ENCODE peak calls at places on chromosome 7, in eight cellular contexts. T, S, L, F, Y, D, V and P are unnamed samples.

GRCh38 chr7:74606101-74606908 is 51.2 kb upstream of the GTF2I start:
- DNase-seq in S (no peak), L (no peak), V (no peak), Y (no peak), D (peak), T (no peak), F (no peak), P (peak)

GRCh38 chr7:87318741-87319140 is 26.7 kb upstream of the CROT start:
- DNase-seq in F (no peak), L (no peak), Y (no peak), D (no peak), S (no peak), T (no peak), V (no peak), P (peak)

GRCh38 chr7:2729893-2730716 is 42.1 kb downstream of the AMZ1 start:
- DNase-seq in D (no peak), T (no peak), L (peak), F (no peak), V (no peak), S (peak), Y (peak), P (no peak)

GRCh38 chr7:151808296-151809155 is 68.4 kb downstream of the PRKAG2 start:
- DNase-seq in F (no peak), S (no peak), V (no peak), D (peak), L (no peak), T (peak), Y (no peak), P (peak)

GRCh38 chr7:37448057-37448636 is 517 bp downstream of the ELMO1 start:
- DNase-seq in V (no peak), T (no peak), S (no peak), L (no peak), D (peak), Y (no peak), F (no peak), P (peak)

GRCh38 chr7:144028547-144028946 is 20.2 kb upstream of the OR2A5 start:
- DNase-seq in Y (no peak), L (no peak), V (no peak), F (no peak), D (no peak), T (no peak), S (no peak), P (no peak)

GRCh38 chr7:44075296-44076075 is 6.8 kb downstream of the POLM start:
- DNase-seq in V (no peak), F (no peak), D (no peak), L (no peak), T (no peak), S (no peak), Y (no peak), P (no peak)

GRCh38 chr7:129949292-129950133 is 3.2 kb downstream of the UBE2H start:
- DNase-seq in F (no peak), D (peak), Y (no peak), S (peak), V (peak), L (peak), T (no peak), P (peak)

GRCh38 chr7:131619336-131620305 is 63.2 kb upstream of the PODXL start:
- DNase-seq in Y (no peak), L (no peak), D (no peak), V (no peak), S (no peak), T (no peak), F (no peak), P (peak)

GRCh38 chr7:55247466-55247865 is 117.7 kb upstream of the LANCL2 start:
- DNase-seq in D (no peak), L (no peak), S (peak), Y (no peak), F (no peak), V (no peak), T (no peak), P (peak)

GRCh38 chr7:151059362-151060112 is at the start of gene SLC4A2:
- DNase-seq in D (peak), T (peak), F (peak), S (peak), Y (peak), L (peak), V (no peak), P (peak)

GRCh38 chr7:97118306-97118917 is 914 bp downstream of the SDHAF3 start:
- DNase-seq in S (no peak), T (no peak), L (no peak), F (no peak), V (no peak), Y (no peak), D (no peak), P (no peak)

GRCh38 chr7:33982425-33982786 is 77.1 kb downstream of the BMPER start:
- DNase-seq in V (no peak), Y (no peak), F (no peak), D (no peak), T (peak), L (no peak), S (no peak), P (peak)

GRCh38 chr7:102992820-102993531 is 80.2 kb downstream of the LRRC17 start:
- DNase-seq in L (peak), S (peak), F (no peak), T (peak), V (no peak), D (no peak), Y (no peak), P (peak)

GRCh38 chr7:17401806-17402627 is 103.6 kb downstream of the AHR start:
- DNase-seq in S (no peak), L (no peak), Y (no peak), F (no peak), T (no peak), V (peak), D (no peak), P (no peak)